ENCODE peak calls at places on chromosomes 16 and 17, in nine cellular contexts. N is cardiac muscle cell; E is HCEC 1CT; F is activated T-cell treated with anti-CD3 and anti-CD28 coated beads, Interleukin-2, amount 50 U/mL, for 24 hours; R is T-helper 1 cell; L is dorsolateral prefrontal cortex; V is nucleus accumbens; X is NCI-H774; H is activated CD4-positive, alpha-beta T cell treated with anti-CD3 and anti-CD28 coated beads for 48 hours. O is an unnamed sample.

GRCh38 chr17:69525920-69526841 is 111.7 kb downstream of the MAP2K6 start:
- DNase-seq in V (no peak), R (no peak), X (peak; percentile 62), F (no peak), N (peak; percentile 74), E (peak; percentile 56), L (no peak), H (peak; percentile 28), O (no peak)

GRCh38 chr16:56257666-56258359 is 66.5 kb downstream of the GNAO1 start:
- DNase-seq in E (no peak), F (no peak), V (no peak), H (no peak), X (no peak), R (no peak), L (no peak), N (no peak), O (no peak)

GRCh38 chr16:12120331-12120981 is 143.9 kb downstream of the SNX29 start:
- DNase-seq in E (peak; percentile 12), H (no peak), R (no peak), L (no peak), V (no peak), F (no peak), N (no peak), X (no peak), O (no peak)

GRCh38 chr17:70499067-70499786 is 329.9 kb downstream of the KCNJ2 start:
- DNase-seq in E (no peak), L (no peak), X (no peak), V (no peak), R (no peak), N (no peak), H (no peak), F (no peak), O (no peak)

GRCh38 chr16:84553873-84554399 is 49.5 kb upstream of the MEAK7 start:
- DNase-seq in R (peak; percentile 8), N (no peak), F (peak; percentile 65), L (no peak), V (no peak), E (no peak), H (peak; percentile 62), X (no peak), O (no peak)

GRCh38 chr16:83588070-83588469 is 219.7 kb upstream of the HSBP1 start:
- DNase-seq in R (no peak), X (no peak), L (no peak), N (no peak), E (no peak), H (no peak), F (no peak), V (no peak), O (no peak)

GRCh38 chr17:41642252-41643156 is 18.1 kb upstream of the KRT17 start:
- DNase-seq in X (no peak), R (no peak), L (no peak), N (no peak), F (no peak), H (no peak), E (no peak), V (no peak), O (no peak)

GRCh38 chr16:68079616-68080344 is 5.4 kb upstream of the NFATC3 start:
- DNase-seq in E (no peak), X (no peak), N (no peak), F (peak; percentile 79), V (no peak), H (peak; percentile 81), L (no peak), R (peak; percentile 48), O (no peak)

GRCh38 chr16:88477631-88478030 is 24.6 kb downstream of the ZFPM1 start:
- DNase-seq in N (no peak), V (no peak), L (no peak), H (no peak), F (no peak), E (no peak), X (no peak), R (no peak), O (no peak)

GRCh38 chr17:41008811-41009210 is at the start of gene KRTAP3-1:
- DNase-seq in N (no peak), L (no peak), F (no peak), E (no peak), V (no peak), R (no peak), X (peak; percentile 82), H (no peak), O (no peak)

GRCh38 chr16:10592611-10593010 is 12.2 kb upstream of the EMP2 start:
- DNase-seq in X (no peak), L (no peak), F (no peak), N (no peak), H (no peak), V (no peak), E (no peak), R (no peak), O (no peak)

GRCh38 chr16:85182774-85183173 is 70.5 kb upstream of the CIBAR2 start:
- DNase-seq in X (no peak), L (no peak), R (no peak), F (no peak), V (no peak), H (no peak), E (no peak), N (no peak), O (no peak)

GRCh38 chr16:70437582-70438324 is 1.1 kb downstream of the ST3GAL2 start:
- DNase-seq in H (peak; percentile 31), L (no peak), N (peak; percentile 46), R (no peak), E (peak; percentile 25), X (no peak), V (no peak), F (peak; percentile 47), O (no peak)

GRCh38 chr17:74515941-74516340 is 15.3 kb downstream of the CD300LB start:
- DNase-seq in H (no peak), N (no peak), X (no peak), L (no peak), R (no peak), V (no peak), F (no peak), E (no peak), O (no peak)

GRCh38 chr16:68309798-68310197 is 948 bp downstream of the SLC7A6OS start:
- DNase-seq in N (no peak), V (no peak), E (no peak), L (no peak), F (no peak), R (no peak), X (no peak), H (no peak), O (no peak)

GRCh38 chr16:70696952-70697600 is 11.2 kb upstream of the MTSS2 start:
- DNase-seq in R (no peak), H (no peak), V (no peak), F (no peak), E (no peak), L (no peak), X (no peak), N (no peak), O (no peak)

GRCh38 chr17:28125530-28126382 is 83.3 kb downstream of the NLK start:
- DNase-seq in N (no peak), X (no peak), R (no peak), H (no peak), E (no peak), L (no peak), F (no peak), V (no peak), O (no peak)

GRCh38 chr17:40854175-40854814 is 12.7 kb downstream of the KRT12 start:
- DNase-seq in N (no peak), X (no peak), V (no peak), F (no peak), H (no peak), L (no peak), E (peak; percentile 93), R (no peak), O (no peak)

GRCh38 chr17:51372345-51373004 is 112.1 kb downstream of the UTP18 start:
- DNase-seq in R (no peak), X (peak; percentile 26), E (peak; percentile 83), N (no peak), F (no peak), L (peak; percentile 68), H (peak; percentile 14), V (peak; percentile 63), O (peak; percentile 25)

GRCh38 chr17:77772461-77772897 is 186.0 kb upstream of the TNRC6C start:
- DNase-seq in F (peak; percentile 75), L (no peak), X (no peak), N (peak; percentile 76), H (peak; percentile 73), V (no peak), R (peak; percentile 61), E (no peak), O (peak; percentile 64)

GRCh38 chr17:49580055-49580721 is 4.5 kb downstream of the NXPH3 start:
- DNase-seq in R (no peak), L (no peak), N (no peak), E (no peak), F (no peak), H (no peak), X (no peak), V (no peak), O (no peak)

GRCh38 chr17:65403129-65403528 is 158.3 kb downstream of the AXIN2 start:
- DNase-seq in V (no peak), H (no peak), N (no peak), F (no peak), L (no peak), E (no peak), R (no peak), X (no peak), O (no peak)

GRCh38 chr17:76241205-76241539 is 879 bp upstream of the RNF157 start:
- DNase-seq in V (no peak), N (no peak), R (no peak), E (no peak), H (no peak), X (no peak), F (no peak), L (no peak), O (no peak)

GRCh38 chr16:50467943-50468748 is 80.0 kb upstream of the NKD1 start:
- DNase-seq in X (peak; percentile 50), F (peak; percentile 47), N (peak; percentile 47), H (peak; percentile 45), R (no peak), L (peak; percentile 23), V (peak; percentile 6), E (no peak), O (no peak)

GRCh38 chr17:2057130-2057713 is 2.3 kb downstream of the HIC1 start:
- DNase-seq in V (no peak), H (no peak), L (no peak), R (no peak), E (no peak), F (peak; percentile 58), X (no peak), N (peak; percentile 46), O (no peak)

GRCh38 chr16:3825103-3825502 is 55.4 kb downstream of the CREBBP start:
- DNase-seq in N (no peak), H (no peak), X (no peak), E (peak; percentile 69), L (no peak), R (no peak), F (no peak), V (no peak), O (no peak)